ENCODE peak calls at places on chromosomes 13 and 19, in eight cellular contexts. One of them, this sample, is unnamed.

GRCh38 chr19:35977446-35978222 is 17.4 kb upstream of the SDHAF1 start:
- DNase-seq in lower lobe of right lung: no peak
- DNase-seq in upper lobe of left lung: peak; percentile 66
- DNase-seq in astrocyte: no peak
- DNase-seq in tibial artery: no peak
- DNase-seq in body of pancreas: no peak
- DNase-seq in Peyer's patch: no peak
- DNase-seq in CD4-positive, CD25-positive, alpha-beta regulatory T cell: no peak
- DNase-seq in this sample: no peak

GRCh38 chr13:107553838-107554237 is 661.5 kb downstream of the LIG4 start:
- DNase-seq in astrocyte: no peak
- DNase-seq in lower lobe of right lung: no peak
- DNase-seq in CD4-positive, CD25-positive, alpha-beta regulatory T cell: no peak
- DNase-seq in tibial artery: no peak
- DNase-seq in Peyer's patch: no peak
- DNase-seq in body of pancreas: no peak
- DNase-seq in upper lobe of left lung: no peak
- DNase-seq in this sample: no peak

GRCh38 chr19:3975637-3976087 is 4.8 kb upstream of the DAPK3 start:
- DNase-seq in Peyer's patch: no peak
- DNase-seq in lower lobe of right lung: no peak
- DNase-seq in tibial artery: no peak
- DNase-seq in upper lobe of left lung: no peak
- DNase-seq in astrocyte: no peak
- DNase-seq in body of pancreas: no peak
- DNase-seq in CD4-positive, CD25-positive, alpha-beta regulatory T cell: no peak
- DNase-seq in this sample: no peak

GRCh38 chr13:52850396-52851152 is 2.1 kb upstream of the PCDH8 start:
- DNase-seq in Peyer's patch: peak; percentile 62
- DNase-seq in lower lobe of right lung: peak; percentile 78
- DNase-seq in upper lobe of left lung: peak; percentile 90
- DNase-seq in CD4-positive, CD25-positive, alpha-beta regulatory T cell: no peak
- DNase-seq in tibial artery: peak; percentile 53
- DNase-seq in astrocyte: peak; percentile 4
- DNase-seq in body of pancreas: peak; percentile 72
- DNase-seq in this sample: no peak

GRCh38 chr19:46741447-46741846 is 4.4 kb upstream of the FKRP start:
- DNase-seq in body of pancreas: no peak
- DNase-seq in lower lobe of right lung: no peak
- DNase-seq in astrocyte: no peak
- DNase-seq in CD4-positive, CD25-positive, alpha-beta regulatory T cell: no peak
- DNase-seq in tibial artery: no peak
- DNase-seq in Peyer's patch: no peak
- DNase-seq in upper lobe of left lung: no peak
- DNase-seq in this sample: no peak

GRCh38 chr19:7705387-7706187 is 3.7 kb upstream of the FCER2 start:
- DNase-seq in lower lobe of right lung: peak; percentile 72
- DNase-seq in CD4-positive, CD25-positive, alpha-beta regulatory T cell: peak; percentile 47
- DNase-seq in astrocyte: no peak
- DNase-seq in body of pancreas: peak; percentile 65
- DNase-seq in Peyer's patch: peak; percentile 94
- DNase-seq in tibial artery: peak; percentile 45
- DNase-seq in upper lobe of left lung: no peak
- DNase-seq in this sample: peak; percentile 62

GRCh38 chr19:17245535-17245984 is at the start of gene NR2F6:
- DNase-seq in astrocyte: no peak
- DNase-seq in CD4-positive, CD25-positive, alpha-beta regulatory T cell: no peak
- DNase-seq in Peyer's patch: no peak
- DNase-seq in body of pancreas: no peak
- DNase-seq in lower lobe of right lung: no peak
- DNase-seq in upper lobe of left lung: no peak
- DNase-seq in tibial artery: no peak
- DNase-seq in this sample: no peak

GRCh38 chr13:83372786-83373185 is 509.5 kb downstream of the SLITRK1 start:
- DNase-seq in astrocyte: no peak
- DNase-seq in tibial artery: no peak
- DNase-seq in CD4-positive, CD25-positive, alpha-beta regulatory T cell: no peak
- DNase-seq in upper lobe of left lung: no peak
- DNase-seq in Peyer's patch: no peak
- DNase-seq in lower lobe of right lung: no peak
- DNase-seq in body of pancreas: no peak
- DNase-seq in this sample: no peak

GRCh38 chr19:10007366-10007765 is 2.9 kb downstream of the COL5A3 start:
- DNase-seq in Peyer's patch: no peak
- DNase-seq in upper lobe of left lung: peak; percentile 48
- DNase-seq in tibial artery: peak; percentile 29
- DNase-seq in lower lobe of right lung: no peak
- DNase-seq in astrocyte: no peak
- DNase-seq in CD4-positive, CD25-positive, alpha-beta regulatory T cell: no peak
- DNase-seq in body of pancreas: peak; percentile 35
- DNase-seq in this sample: no peak

GRCh38 chr13:112146073-112146360 is 79.1 kb downstream of the SOX1 start:
- DNase-seq in lower lobe of right lung: no peak
- DNase-seq in CD4-positive, CD25-positive, alpha-beta regulatory T cell: no peak
- DNase-seq in astrocyte: no peak
- DNase-seq in upper lobe of left lung: no peak
- DNase-seq in body of pancreas: no peak
- DNase-seq in Peyer's patch: no peak
- DNase-seq in tibial artery: no peak
- DNase-seq in this sample: no peak

GRCh38 chr19:33456076-33456844 is 65.3 kb downstream of the PEPD start:
- DNase-seq in body of pancreas: no peak
- DNase-seq in lower lobe of right lung: peak; percentile 36
- DNase-seq in tibial artery: no peak
- DNase-seq in CD4-positive, CD25-positive, alpha-beta regulatory T cell: no peak
- DNase-seq in Peyer's patch: peak; percentile 36
- DNase-seq in upper lobe of left lung: no peak
- DNase-seq in astrocyte: no peak
- DNase-seq in this sample: no peak

GRCh38 chr19:22610121-22610520 is 24.0 kb upstream of the ZNF492 start:
- DNase-seq in astrocyte: no peak
- DNase-seq in lower lobe of right lung: no peak
- DNase-seq in tibial artery: peak; percentile 3
- DNase-seq in CD4-positive, CD25-positive, alpha-beta regulatory T cell: no peak
- DNase-seq in body of pancreas: no peak
- DNase-seq in Peyer's patch: no peak
- DNase-seq in upper lobe of left lung: no peak
- DNase-seq in this sample: no peak

GRCh38 chr19:51830263-51830662 is 35.3 kb downstream of the FPR3 start:
- DNase-seq in body of pancreas: peak; percentile 28
- DNase-seq in astrocyte: no peak
- DNase-seq in upper lobe of left lung: no peak
- DNase-seq in lower lobe of right lung: no peak
- DNase-seq in tibial artery: no peak
- DNase-seq in CD4-positive, CD25-positive, alpha-beta regulatory T cell: no peak
- DNase-seq in Peyer's patch: no peak
- DNase-seq in this sample: no peak

GRCh38 chr13:65468628-65469027 is 1761.5 kb downstream of the PCDH9 start:
- DNase-seq in Peyer's patch: no peak
- DNase-seq in astrocyte: peak; percentile 71
- DNase-seq in body of pancreas: no peak
- DNase-seq in tibial artery: no peak
- DNase-seq in CD4-positive, CD25-positive, alpha-beta regulatory T cell: no peak
- DNase-seq in lower lobe of right lung: no peak
- DNase-seq in upper lobe of left lung: no peak
- DNase-seq in this sample: no peak

GRCh38 chr19:5587661-5588060 is 19.9 kb upstream of the TINCR start:
- DNase-seq in lower lobe of right lung: no peak
- DNase-seq in tibial artery: no peak
- DNase-seq in astrocyte: no peak
- DNase-seq in Peyer's patch: no peak
- DNase-seq in upper lobe of left lung: no peak
- DNase-seq in body of pancreas: no peak
- DNase-seq in CD4-positive, CD25-positive, alpha-beta regulatory T cell: no peak
- DNase-seq in this sample: no peak

GRCh38 chr19:45136507-45137178 is 24.1 kb downstream of the NKPD1 start:
- DNase-seq in tibial artery: no peak
- DNase-seq in upper lobe of left lung: peak; percentile 35
- DNase-seq in Peyer's patch: no peak
- DNase-seq in astrocyte: no peak
- DNase-seq in lower lobe of right lung: no peak
- DNase-seq in body of pancreas: no peak
- DNase-seq in CD4-positive, CD25-positive, alpha-beta regulatory T cell: no peak
- DNase-seq in this sample: no peak

GRCh38 chr19:23804676-23805075 is 46.0 kb upstream of the ZNF681 start:
- DNase-seq in lower lobe of right lung: no peak
- DNase-seq in body of pancreas: no peak
- DNase-seq in upper lobe of left lung: no peak
- DNase-seq in Peyer's patch: no peak
- DNase-seq in tibial artery: no peak
- DNase-seq in CD4-positive, CD25-positive, alpha-beta regulatory T cell: no peak
- DNase-seq in astrocyte: no peak
- DNase-seq in this sample: no peak

GRCh38 chr19:31676271-31677004 is 327.2 kb upstream of the TSHZ3 start:
- DNase-seq in upper lobe of left lung: no peak
- DNase-seq in CD4-positive, CD25-positive, alpha-beta regulatory T cell: no peak
- DNase-seq in body of pancreas: no peak
- DNase-seq in tibial artery: no peak
- DNase-seq in lower lobe of right lung: no peak
- DNase-seq in Peyer's patch: no peak
- DNase-seq in astrocyte: peak; percentile 25
- DNase-seq in this sample: no peak

GRCh38 chr19:51820821-51821446 is 26.0 kb downstream of the FPR3 start:
- DNase-seq in tibial artery: no peak
- DNase-seq in astrocyte: no peak
- DNase-seq in upper lobe of left lung: no peak
- DNase-seq in Peyer's patch: no peak
- DNase-seq in lower lobe of right lung: no peak
- DNase-seq in CD4-positive, CD25-positive, alpha-beta regulatory T cell: no peak
- DNase-seq in body of pancreas: no peak
- DNase-seq in this sample: no peak

GRCh38 chr19:46616631-46617322 is 8.1 kb downstream of the PTGIR start:
- DNase-seq in astrocyte: peak; percentile 68
- DNase-seq in Peyer's patch: no peak
- DNase-seq in body of pancreas: peak; percentile 93
- DNase-seq in tibial artery: no peak
- DNase-seq in CD4-positive, CD25-positive, alpha-beta regulatory T cell: no peak
- DNase-seq in upper lobe of left lung: no peak
- DNase-seq in lower lobe of right lung: no peak
- DNase-seq in this sample: no peak

GRCh38 chr19:17103177-17103576 is 27.6 kb downstream of the MYO9B start:
- DNase-seq in lower lobe of right lung: no peak
- DNase-seq in upper lobe of left lung: no peak
- DNase-seq in tibial artery: no peak
- DNase-seq in CD4-positive, CD25-positive, alpha-beta regulatory T cell: no peak
- DNase-seq in Peyer's patch: peak; percentile 64
- DNase-seq in astrocyte: no peak
- DNase-seq in body of pancreas: no peak
- DNase-seq in this sample: no peak

GRCh38 chr19:19303411-19303810 is 16.9 kb downstream of the SUGP1 start:
- DNase-seq in body of pancreas: no peak
- DNase-seq in CD4-positive, CD25-positive, alpha-beta regulatory T cell: no peak
- DNase-seq in Peyer's patch: no peak
- DNase-seq in lower lobe of right lung: no peak
- DNase-seq in astrocyte: no peak
- DNase-seq in upper lobe of left lung: no peak
- DNase-seq in tibial artery: no peak
- DNase-seq in this sample: no peak

GRCh38 chr19:36028313-36029041 is 4.2 kb downstream of the CLIP3 start:
- DNase-seq in astrocyte: no peak
- DNase-seq in upper lobe of left lung: no peak
- DNase-seq in body of pancreas: no peak
- DNase-seq in Peyer's patch: no peak
- DNase-seq in CD4-positive, CD25-positive, alpha-beta regulatory T cell: no peak
- DNase-seq in tibial artery: no peak
- DNase-seq in lower lobe of right lung: no peak
- DNase-seq in this sample: no peak

GRCh38 chr19:39599116-39599515 is 3.2 kb upstream of the LGALS13 start:
- DNase-seq in lower lobe of right lung: no peak
- DNase-seq in CD4-positive, CD25-positive, alpha-beta regulatory T cell: no peak
- DNase-seq in upper lobe of left lung: no peak
- DNase-seq in tibial artery: no peak
- DNase-seq in body of pancreas: no peak
- DNase-seq in astrocyte: peak; percentile 8
- DNase-seq in Peyer's patch: no peak
- DNase-seq in this sample: no peak

GRCh38 chr19:5903054-5903501 is 512 bp downstream of the NDUFA11 start:
- DNase-seq in lower lobe of right lung: no peak
- DNase-seq in body of pancreas: no peak
- DNase-seq in astrocyte: peak; percentile 46
- DNase-seq in CD4-positive, CD25-positive, alpha-beta regulatory T cell: no peak
- DNase-seq in Peyer's patch: no peak
- DNase-seq in upper lobe of left lung: no peak
- DNase-seq in tibial artery: no peak
- DNase-seq in this sample: no peak

GRCh38 chr13:45242524-45242923 is 41.7 kb upstream of the KCTD4 start:
- DNase-seq in body of pancreas: no peak
- DNase-seq in CD4-positive, CD25-positive, alpha-beta regulatory T cell: no peak
- DNase-seq in lower lobe of right lung: no peak
- DNase-seq in astrocyte: no peak
- DNase-seq in upper lobe of left lung: no peak
- DNase-seq in tibial artery: no peak
- DNase-seq in Peyer's patch: no peak
- DNase-seq in this sample: no peak
- H3K27ac ChIP-seq in body of pancreas: no peak overlapping the region
- H3K27ac ChIP-seq in CD4-positive, CD25-positive, alpha-beta regulatory T cell: no peak overlapping the region
- H3K27ac ChIP-seq in lower lobe of right lung: no peak overlapping the region
- H3K27ac ChIP-seq in astrocyte: no peak overlapping the region
- H3K27ac ChIP-seq in upper lobe of left lung: no peak overlapping the region
- H3K27ac ChIP-seq in tibial artery: no peak overlapping the region
- H3K27ac ChIP-seq in Peyer's patch: no peak overlapping the region
- H3K27ac ChIP-seq in this sample: no peak overlapping the region

GRCh38 chr13:24145231-24145630 is 15.3 kb upstream of the SPATA13 start:
- DNase-seq in CD4-positive, CD25-positive, alpha-beta regulatory T cell: no peak
- DNase-seq in tibial artery: no peak
- DNase-seq in astrocyte: no peak
- DNase-seq in lower lobe of right lung: no peak
- DNase-seq in upper lobe of left lung: no peak
- DNase-seq in Peyer's patch: no peak
- DNase-seq in body of pancreas: no peak
- DNase-seq in this sample: no peak
- H3K4me1 ChIP-seq in CD4-positive, CD25-positive, alpha-beta regulatory T cell: no peaks in the 10 kb centered on the region
- H3K4me1 ChIP-seq in tibial artery: no peaks in the 10 kb centered on the region
- H3K4me1 ChIP-seq in astrocyte: peaks cover 20% of the 10 kb centered on the region
- H3K4me1 ChIP-seq in lower lobe of right lung: peaks cover 11% of the 10 kb centered on the region
- H3K4me1 ChIP-seq in upper lobe of left lung: peaks cover 22% of the 10 kb centered on the region
- H3K4me1 ChIP-seq in Peyer's patch: no peaks in the 10 kb centered on the region
- H3K4me1 ChIP-seq in body of pancreas: peaks cover 17% of the 10 kb centered on the region
- H3K4me1 ChIP-seq in this sample: no peaks in the 10 kb centered on the region

GRCh38 chr19:13505164-13505695 is 1.0 kb downstream of the CACNA1A start:
- DNase-seq in tibial artery: no peak
- DNase-seq in lower lobe of right lung: no peak
- DNase-seq in astrocyte: no peak
- DNase-seq in CD4-positive, CD25-positive, alpha-beta regulatory T cell: no peak
- DNase-seq in upper lobe of left lung: peak; percentile 54
- DNase-seq in Peyer's patch: no peak
- DNase-seq in body of pancreas: no peak
- DNase-seq in this sample: no peak
- H3K4me3 ChIP-seq in tibial artery: no peak overlapping the region
- H3K4me3 ChIP-seq in lower lobe of right lung: no peak overlapping the region
- H3K4me3 ChIP-seq in astrocyte: no peak overlapping the region
- H3K4me3 ChIP-seq in CD4-positive, CD25-positive, alpha-beta regulatory T cell: no peak overlapping the region
- H3K4me3 ChIP-seq in upper lobe of left lung: no peak overlapping the region
- H3K4me3 ChIP-seq in Peyer's patch: no peak overlapping the region
- H3K4me3 ChIP-seq in body of pancreas: no peak overlapping the region
- H3K4me3 ChIP-seq in this sample: no peak overlapping the region

DNA sequence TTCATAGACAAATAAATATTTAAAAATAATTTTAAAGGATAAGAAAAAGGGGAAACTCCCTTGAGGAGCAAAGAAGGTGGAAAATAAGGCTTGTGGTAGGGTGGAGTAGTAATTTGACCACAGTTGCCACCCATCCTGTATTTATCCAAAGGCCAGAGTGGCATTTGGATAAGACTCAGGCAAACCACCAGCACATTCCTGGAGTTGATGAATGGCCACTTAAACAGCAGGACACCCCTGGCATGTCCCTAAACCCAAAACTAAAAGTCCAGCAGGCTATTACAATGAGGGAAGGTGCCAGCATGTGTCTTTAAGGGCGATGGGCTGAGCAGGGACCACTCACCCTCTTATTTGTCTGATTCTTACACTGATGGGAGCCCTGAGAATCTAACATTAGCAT is 9.8 kb upstream of the FRY start:
- DNase-seq in tibial artery: no peak
- DNase-seq in CD4-positive, CD25-positive, alpha-beta regulatory T cell: no peak
- DNase-seq in body of pancreas: no peak
- DNase-seq in astrocyte: no peak
- DNase-seq in upper lobe of left lung: no peak
- DNase-seq in lower lobe of right lung: no peak
- DNase-seq in Peyer's patch: no peak
- DNase-seq in this sample: no peak
- H3K27ac ChIP-seq in tibial artery: peak overlapping the region; percentile 40
- H3K27ac ChIP-seq in CD4-positive, CD25-positive, alpha-beta regulatory T cell: no peak overlapping the region
- H3K27ac ChIP-seq in body of pancreas: no peak overlapping the region
- H3K27ac ChIP-seq in astrocyte: no peak overlapping the region
- H3K27ac ChIP-seq in upper lobe of left lung: no peak overlapping the region
- H3K27ac ChIP-seq in lower lobe of right lung: no peak overlapping the region
- H3K27ac ChIP-seq in Peyer's patch: no peak overlapping the region
- H3K27ac ChIP-seq in this sample: no peak overlapping the region

This sample was measured in effector memory CD4-positive, alpha-beta T cell.